ENCODE peak calls at places on chromosomes 4 and X, in seven cellular contexts. I is stimulated activated CD4-positive, alpha-beta T cell treated with anti-CD3 and anti-CD28 coated beads, Interleukin-12 subunit alpha, Interleukin-12 subunit beta, amount 100 ng/mL, for 24 hours; W is mesothelial cell of epicardium; G is ecto neural progenitor cell; J is NCI-H187; T is activated T-cell treated with anti-CD3 and anti-CD28 coated beads, Interleukin-2, amount 50 U/mL, for 72 hours; P is EL. K is an unnamed sample.

GRCh38 chrX:131595120-131595519 is 51.2 kb downstream of the OR13H1 start:
- DNase-seq in W (no peak), J (no peak), P (no peak), I (no peak), T (no peak), G (no peak), K (no peak)

GRCh38 chr4:179097741-179098140 is 1655.5 kb upstream of the AGA start:
- DNase-seq in G (peak), W (peak), J (no peak), T (no peak), I (no peak), P (no peak), K (no peak)

GRCh38 chr4:44861756-44862155 is 135.4 kb upstream of the GNPDA2 start:
- DNase-seq in J (no peak), G (no peak), P (no peak), W (no peak), T (no peak), I (no peak), K (no peak)

GRCh38 chrX:49644991-49645637 is 46.3 kb downstream of the GAGE1 start:
- DNase-seq in W (no peak), J (no peak), T (no peak), P (no peak), G (no peak), I (no peak), K (no peak)

GRCh38 chr4:159451006-159451405 is 348.1 kb downstream of the RAPGEF2 start:
- DNase-seq in T (no peak), G (no peak), J (no peak), P (peak), W (no peak), I (no peak), K (no peak)

GRCh38 chr4:149164282-149164681 is 651.4 kb downstream of the IQCM start:
- DNase-seq in J (no peak), W (no peak), P (peak), T (no peak), I (no peak), G (peak), K (no peak)

GRCh38 chrX:45771560-45772340 is 571.1 kb upstream of the DIPK2B start:
- DNase-seq in I (peak), G (no peak), T (peak), J (no peak), P (peak), W (no peak), K (no peak)

GRCh38 chr4:32102941-32103340 is 1382.8 kb downstream of the PCDH7 start:
- DNase-seq in P (no peak), G (no peak), I (no peak), J (no peak), W (no peak), T (no peak), K (no peak)

GRCh38 chrX:131827935-131828334 is 195.2 kb upstream of the STK26 start:
- DNase-seq in P (no peak), J (no peak), I (peak), W (no peak), G (peak), T (peak), K (no peak)

GRCh38 chr4:155889036-155889793 is 14.3 kb upstream of the TDO2 start:
- DNase-seq in W (no peak), P (peak), J (no peak), I (no peak), G (no peak), T (no peak), K (no peak)

GRCh38 chrX:72128881-72129280 is 2.8 kb downstream of the RTL5 start:
- DNase-seq in P (peak), G (no peak), W (no peak), I (no peak), T (no peak), J (no peak), K (no peak)

GRCh38 chr4:86108152-86108551 is 251.7 kb downstream of the MAPK10 start:
- DNase-seq in T (no peak), J (no peak), P (peak), I (no peak), G (no peak), W (no peak), K (no peak)